ENCODE peak calls at places on chromosomes 7 and 10, in eight cellular contexts. S is T-helper 1 cell, P is right cardiac atrium, Q is small intestine, Z is non-pigmented ciliary epithelial cell, Y is choroid plexus epithelial cell, I is skeletal muscle cell, E is immature natural killer cell. N is an unnamed sample.

GRCh38 chr10:115063702-115064479 is 29.3 kb upstream of the ATRNL1 start:
- DNase-seq in P (no peak), S (no peak), I (no peak), E (no peak), Q (no peak), Z (no peak), Y (no peak), N (no peak)

GRCh38 chr7:158366346-158366745 is 221.3 kb downstream of the PTPRN2 start:
- DNase-seq in I (no peak), Z (no peak), S (no peak), Q (no peak), Y (no peak), E (no peak), P (no peak), N (no peak)

GRCh38 chr7:135785065-135785464 is 36.5 kb upstream of the FAM180A start:
- DNase-seq in Q (no peak), Y (no peak), P (no peak), E (no peak), I (no peak), Z (no peak), S (no peak), N (no peak)

GRCh38 chr10:96280859-96281258 is 9.5 kb upstream of the BLNK start:
- DNase-seq in P (no peak), I (no peak), Y (no peak), E (no peak), Q (no peak), S (no peak), Z (no peak), N (no peak)

GRCh38 chr7:36644625-36645422 is 79.5 kb downstream of the AOAH start:
- DNase-seq in E (no peak), Y (peak), Z (no peak), Q (no peak), I (peak), P (no peak), S (no peak), N (no peak)

GRCh38 chr10:111598433-111599059 is 521.7 kb downstream of the ADRA2A start:
- DNase-seq in P (no peak), Y (peak), Q (peak), Z (peak), E (peak), I (peak), S (no peak), N (peak)

GRCh38 chr10:2700626-2701305 is 366.6 kb upstream of the PFKP start:
- DNase-seq in Z (no peak), I (no peak), Q (no peak), P (no peak), E (no peak), S (no peak), Y (no peak), N (no peak)

GRCh38 chr10:28875535-28876208 is 198.4 kb downstream of the BAMBI start:
- DNase-seq in E (no peak), S (no peak), I (no peak), Y (peak), P (no peak), Z (peak), Q (no peak), N (no peak)

GRCh38 chr10:32963102-32963501 is 5.1 kb upstream of the ITGB1 start:
- DNase-seq in Z (peak), I (peak), Q (no peak), S (no peak), E (no peak), P (no peak), Y (peak), N (no peak)

GRCh38 chr10:58516118-58516517 is 3.4 kb downstream of the BICC1 start:
- DNase-seq in I (no peak), Z (no peak), Q (no peak), Y (no peak), S (no peak), P (no peak), E (no peak), N (no peak)

GRCh38 chr10:97574374-97575100 is 2.0 kb downstream of the ANKRD2 start:
- DNase-seq in Z (no peak), Q (peak), S (no peak), I (no peak), P (peak), E (no peak), Y (peak), N (peak)

GRCh38 chr10:125638555-125638954 is 44.4 kb downstream of the TEX36 start:
- DNase-seq in Z (no peak), P (no peak), I (no peak), Q (no peak), E (no peak), S (no peak), Y (no peak), N (no peak)

GRCh38 chr10:75407716-75408511 is 6.3 kb upstream of the ZNF503 start:
- DNase-seq in E (no peak), I (no peak), S (no peak), Z (no peak), P (peak), Q (no peak), Y (no peak), N (peak)

GRCh38 chr7:148340881-148341280 is 249.7 kb upstream of the C7orf33 start:
- DNase-seq in Q (no peak), S (no peak), E (no peak), Z (no peak), Y (no peak), P (no peak), I (no peak), N (no peak)

GRCh38 chr10:49611166-49611814 is 1.2 kb downstream of the SLC18A3 start:
- DNase-seq in Y (no peak), Q (no peak), P (no peak), Z (no peak), S (no peak), I (no peak), E (no peak), N (no peak)

GRCh38 chr7:105024734-105025133 is 10.7 kb downstream of the KMT2E start:
- DNase-seq in I (peak), Q (no peak), P (no peak), E (no peak), S (no peak), Y (peak), Z (no peak), N (no peak)

GRCh38 chr10:12656518-12657142 is 307.3 kb downstream of the CAMK1D start:
- DNase-seq in E (peak), I (peak), S (no peak), P (no peak), Z (peak), Y (peak), Q (peak), N (no peak)

N was measured in heart left ventricle.